ENCODE peak calls at places on chromosomes 11 and 22, in five cellular contexts. G is WTC11; Y is cardiac septum; Z is Jurkat, Clone E6-1; F is stomach. O is an unnamed sample.
A peak's percentile ranks its signal among the peaks of the same experiment; 100 is the strongest.

GRCh38 chr11:126450198-126450597 is 94.7 kb downstream of the ST3GAL4 start:
- DNase-seq in G (no peak), Y (no peak), Z (no peak), F (no peak), O (no peak)

GRCh38 chr11:266676-267439 is 11.3 kb upstream of the NLRP6 start:
- DNase-seq in G (no peak), Y (no peak), Z (no peak), F (no peak), O (no peak)

GRCh38 chr11:10314199-10315072 is 9.6 kb downstream of the ADM start:
- DNase-seq in G (no peak), Y (no peak), Z (peak; percentile 88), F (no peak), O (no peak)

GRCh38 chr11:107014871-107015270 is 3.4 kb downstream of the GUCY1A2 start:
- DNase-seq in G (no peak), Y (no peak), Z (no peak), F (no peak), O (no peak)

GRCh38 chr11:111913997-111914396 is 1.5 kb downstream of the HSPB2 start:
- DNase-seq in G (no peak), Y (peak; percentile 82), Z (no peak), F (no peak), O (no peak)

GRCh38 chr22:36470162-36470993 is 11.1 kb downstream of the TXN2 start:
- DNase-seq in G (peak; percentile 86), Y (peak; percentile 92), Z (peak; percentile 82), F (peak; percentile 87), O (peak; percentile 89)

GRCh38 chr11:17606206-17607082 is 59.4 kb downstream of the OTOG start:
- DNase-seq in G (no peak), Y (no peak), Z (no peak), F (no peak), O (no peak)

GRCh38 chr11:93031386-93031785 is 61.9 kb downstream of the MTNR1B start:
- DNase-seq in G (no peak), Y (no peak), Z (no peak), F (no peak), O (no peak)

GRCh38 chr11:125833016-125833415 is at the start of gene PATE4:
- DNase-seq in G (no peak), Y (no peak), Z (no peak), F (no peak), O (no peak)

GRCh38 chr11:5690216-5690615 is 626 bp downstream of the TRIM22 start:
- DNase-seq in G (no peak), Y (no peak), Z (no peak), F (no peak), O (no peak)

GRCh38 chr22:50048836-50049235 is 9.3 kb downstream of the TTLL8 start:
- DNase-seq in G (no peak), Y (no peak), Z (no peak), F (no peak), O (no peak)

GRCh38 chr22:50306753-50307749 is at the start of gene PLXNB2:
- DNase-seq in G (peak; percentile 73), Y (peak; percentile 88), Z (no peak), F (peak; percentile 84), O (peak; percentile 78)

GRCh38 chr22:18031670-18032454 is 7.5 kb upstream of the MICAL3 start:
- DNase-seq in G (no peak), Y (no peak), Z (no peak), F (no peak), O (no peak)

GRCh38 chr11:9047986-9048522 is 43.3 kb downstream of the SCUBE2 start:
- DNase-seq in G (no peak), Y (no peak), Z (no peak), F (no peak), O (no peak)

GRCh38 chr11:126589492-126589803 is 234.0 kb downstream of the ST3GAL4 start:
- DNase-seq in G (no peak), Y (no peak), Z (no peak), F (no peak), O (no peak)

GRCh38 chr11:73326929-73327811 is 19.1 kb downstream of the ARHGEF17 start:
- DNase-seq in G (no peak), Y (no peak), Z (no peak), F (no peak), O (no peak)

GRCh38 chr22:41976070-41976901 is 7.0 kb downstream of the SEPTIN3 start:
- DNase-seq in G (peak; percentile 45), Y (no peak), Z (no peak), F (peak; percentile 61), O (no peak)

GRCh38 chr11:96098511-96099241 is 174.8 kb upstream of the MTMR2 start:
- DNase-seq in G (no peak), Y (no peak), Z (no peak), F (no peak), O (peak; percentile 90)

GRCh38 chr11:63858628-63859550 is 20.0 kb downstream of the MARK2 start:
- DNase-seq in G (no peak), Y (no peak), Z (no peak), F (peak; percentile 43), O (peak; percentile 83)

GRCh38 chr11:12157241-12157661 is 46.9 kb downstream of the MICAL2 start:
- DNase-seq in G (no peak), Y (no peak), Z (no peak), F (no peak), O (no peak)

GRCh38 chr11:5521540-5521939 is 5.0 kb upstream of the UBQLNL start:
- DNase-seq in G (no peak), Y (no peak), Z (no peak), F (no peak), O (no peak)

GRCh38 chr11:59676205-59676604 is 7.4 kb upstream of the PATL1 start:
- DNase-seq in G (no peak), Y (no peak), Z (no peak), F (no peak), O (no peak)

GRCh38 chr11:3823303-3823702 is 14.9 kb downstream of the PGAP2 start:
- DNase-seq in G (no peak), Y (no peak), Z (no peak), F (no peak), O (no peak)

GRCh38 chr22:31970490-31971444 is 26.4 kb downstream of the YWHAH start:
- DNase-seq in G (peak; percentile 93), Y (peak; percentile 96), Z (peak; percentile 41), F (peak; percentile 91), O (peak; percentile 94)

GRCh38 chr11:119066481-119066880 is 1.1 kb upstream of the VPS11 start:
- DNase-seq in G (no peak), Y (no peak), Z (no peak), F (no peak), O (no peak)

GRCh38 chr11:93525601-93526000 is 17.6 kb downstream of the SMCO4 start:
- DNase-seq in G (no peak), Y (no peak), Z (no peak), F (no peak), O (no peak)

GRCh38 chr11:35162795-35163194 is 23.8 kb downstream of the CD44 start:
- DNase-seq in G (no peak), Y (no peak), Z (no peak), F (no peak), O (no peak)

GRCh38 chr22:38327805-38328204 is 10.6 kb upstream of the CSNK1E start:
- DNase-seq in G (no peak), Y (no peak), Z (no peak), F (no peak), O (no peak)

GRCh38 chr22:28442264-28442950 is 237.2 kb downstream of the TTC28 start:
- DNase-seq in G (peak; percentile 85), Y (peak; percentile 89), Z (peak; percentile 84), F (peak; percentile 85), O (peak; percentile 82)

GRCh38 chr11:35856259-35856658 is 87.6 kb upstream of the LDLRAD3 start:
- DNase-seq in G (no peak), Y (no peak), Z (no peak), F (no peak), O (no peak)

GRCh38 chr11:13880719-13881118 is 81.8 kb upstream of the SPON1 start:
- DNase-seq in G (no peak), Y (no peak), Z (no peak), F (no peak), O (no peak)

GRCh38 chr11:10348650-10349280 is 43.9 kb downstream of the ADM start:
- DNase-seq in G (no peak), Y (no peak), Z (no peak), F (no peak), O (no peak)

GRCh38 chr11:14451825-14452224 is 47.8 kb downstream of the COPB1 start:
- DNase-seq in G (no peak), Y (no peak), Z (no peak), F (no peak), O (no peak)

O was measured in Caco-2.